ENCODE peak calls at places on chromosomes 2 and 18, in six cellular contexts. O is H1, H is K562, Z is HepG2, E is SK-N-SH, J is GM12878. Q is an unnamed sample.

GRCh38 chr2:235414422-235414821 is 79.4 kb upstream of the AGAP1 start:
- DNase-seq in H (no peak), Z (no peak), J (no peak), E (no peak), O (no peak), Q (no peak)

GRCh38 chr2:156765043-156765442 is 328.9 kb downstream of the GPD2 start:
- DNase-seq in O (no peak), Z (no peak), J (no peak), E (no peak), H (no peak), Q (no peak)

GRCh38 chr2:218406949-218407703 is 7.5 kb downstream of the CTDSP1 start:
- DNase-seq in H (no peak), Z (no peak), J (peak; percentile 27), E (peak; percentile 64), O (no peak), Q (no peak)

GRCh38 chr2:29262681-29263260 is 147.6 kb downstream of the CLIP4 start:
- DNase-seq in Z (no peak), O (no peak), J (no peak), H (no peak), E (peak; percentile 79), Q (no peak)

GRCh38 chr18:58892536-58892935 is 27.9 kb downstream of the ZNF532 start:
- DNase-seq in Z (no peak), J (no peak), O (no peak), E (no peak), H (no peak), Q (no peak)

GRCh38 chr2:105870062-105870461 is 125.3 kb downstream of the NCK2 start:
- DNase-seq in O (no peak), Z (no peak), E (no peak), J (no peak), H (no peak), Q (no peak)

GRCh38 chr2:167190053-167190452 is 301.8 kb downstream of the XIRP2 start:
- DNase-seq in O (no peak), Z (no peak), H (no peak), E (no peak), J (no peak), Q (no peak)

GRCh38 chr2:8779795-8780194 is 57.6 kb downstream of the KIDINS220 start:
- DNase-seq in J (no peak), O (no peak), H (no peak), Z (no peak), E (no peak), Q (no peak)

GRCh38 chr2:186309901-186310300 is 176.2 kb upstream of the ZC3H15 start:
- DNase-seq in Z (no peak), H (no peak), O (no peak), J (no peak), E (no peak), Q (no peak)

GRCh38 chr2:8721410-8721809 is 39.6 kb downstream of the ID2 start:
- DNase-seq in O (no peak), J (no peak), H (no peak), Z (no peak), E (no peak), Q (no peak)

GRCh38 chr18:22136395-22136794 is 33.0 kb upstream of the GATA6 start:
- DNase-seq in H (no peak), Z (no peak), E (no peak), J (no peak), O (no peak), Q (no peak)

GRCh38 chr2:156622491-156622890 is 186.3 kb downstream of the GPD2 start:
- DNase-seq in J (no peak), Z (no peak), E (no peak), O (no peak), H (no peak), Q (no peak)

GRCh38 chr2:226796840-226797288 is 2.8 kb downstream of the IRS1 start:
- DNase-seq in J (no peak), H (no peak), E (peak; percentile 54), Z (no peak), O (no peak), Q (no peak)

GRCh38 chr2:39120521-39120770 is 405 bp downstream of the SOS1 start:
- DNase-seq in J (no peak), Z (no peak), O (no peak), H (peak; percentile 73), E (no peak), Q (no peak)

GRCh38 chr2:20667531-20668401 is 822 bp downstream of the GDF7 start:
- DNase-seq in Z (no peak), J (no peak), E (peak; percentile 47), O (no peak), H (no peak), Q (no peak)

GRCh38 chr18:31583185-31583854 is 8.4 kb upstream of the TTR start:
- DNase-seq in E (no peak), O (no peak), J (no peak), Z (peak; percentile 64), H (no peak), Q (no peak)

GRCh38 chr2:222978850-222979249 is 73.1 kb upstream of the KCNE4 start:
- DNase-seq in H (no peak), J (no peak), O (no peak), E (no peak), Z (no peak), Q (no peak)

GRCh38 chr2:138475394-138475793 is 26.2 kb upstream of the SPOPL start:
- DNase-seq in Z (peak; percentile 77), H (no peak), O (no peak), E (no peak), J (peak; percentile 53), Q (peak; percentile 2)

GRCh38 chr2:59249441-59250330 is 1008.6 kb upstream of the FANCL start:
- DNase-seq in O (no peak), J (no peak), E (no peak), H (no peak), Z (no peak), Q (no peak)

GRCh38 chr2:73111300-73112025 is 1.3 kb downstream of the RAB11FIP5 start:
- DNase-seq in J (no peak), E (no peak), Z (peak; percentile 35), H (peak; percentile 43), O (no peak), Q (no peak)

GRCh38 chr18:55321268-55322175 is 266.5 kb downstream of the TCF4 start:
- DNase-seq in E (peak; percentile 39), J (peak; percentile 75), O (no peak), Z (no peak), H (no peak), Q (peak; percentile 58)

GRCh38 chr2:86470890-86471289 is 29.7 kb downstream of the KDM3A start:
- DNase-seq in Z (no peak), O (no peak), H (no peak), E (no peak), J (no peak), Q (no peak)

GRCh38 chr2:241636983-241637232 is at the start of gene THAP4:
- DNase-seq in Z (no peak), O (no peak), E (peak; percentile 94), J (no peak), H (peak; percentile 81), Q (peak; percentile 31)

GRCh38 chr18:43863180-43863579 is 585.9 kb upstream of the SYT4 start:
- DNase-seq in E (no peak), Z (no peak), J (no peak), H (no peak), O (no peak), Q (no peak)

GRCh38 chr2:133416756-133417155 is 151.5 kb downstream of the NCKAP5 start:
- DNase-seq in Z (no peak), J (no peak), H (no peak), O (no peak), E (no peak), Q (no peak)

GRCh38 chr18:50659091-50660003 is 99.5 kb downstream of the MAPK4 start:
- DNase-seq in J (no peak), O (no peak), H (no peak), Z (peak; percentile 28), E (no peak), Q (no peak)

GRCh38 chr2:199629301-199629700 is 171.6 kb upstream of the SATB2 start:
- DNase-seq in E (no peak), O (no peak), Z (no peak), H (no peak), J (no peak), Q (no peak)

GRCh38 chr18:79797518-79798345 is at the start of gene KCNG2:
- DNase-seq in Z (no peak), E (peak; percentile 77), H (no peak), O (no peak), J (no peak), Q (peak; percentile 41)

GRCh38 chr2:182522428-182522896 is 95.6 kb upstream of the PDE1A start:
- DNase-seq in J (no peak), H (no peak), E (no peak), O (no peak), Z (no peak), Q (no peak)

GRCh38 chr2:215900203-215900611 is 113.1 kb downstream of the MREG start:
- DNase-seq in Z (peak; percentile 49), O (no peak), H (no peak), J (no peak), E (no peak), Q (peak; percentile 71)

GRCh38 chr2:134301099-134301970 is 47.5 kb downstream of the MGAT5 start:
- DNase-seq in H (no peak), O (no peak), Z (no peak), J (no peak), E (no peak), Q (no peak)

GRCh38 chr2:37000988-37001556 is 34.7 kb upstream of the STRN start:
- DNase-seq in J (no peak), O (no peak), E (no peak), H (no peak), Z (no peak), Q (no peak)

GRCh38 chr2:15242936-15243461 is 318.1 kb downstream of the NBAS start:
- DNase-seq in Z (no peak), J (no peak), O (no peak), E (no peak), H (no peak), Q (peak; percentile 45)

GRCh38 chr2:120523766-120524165 is 177.8 kb downstream of the INHBB start:
- DNase-seq in O (no peak), Z (no peak), H (no peak), E (no peak), J (no peak), Q (no peak)
- H3K27me3 ChIP-seq in O (peaks cover 6% of the 10 kb centered on the region), Z (no peaks in the 10 kb centered on the region), H (peaks cover 70% of the 10 kb centered on the region), E (peaks cover 21% of the 10 kb centered on the region), J (peaks cover 9% of the 10 kb centered on the region), Q (peaks cover 18% of the 10 kb centered on the region)

GRCh38 chr2:239629936-239630617 is 229.3 kb upstream of the HDAC4 start:
- DNase-seq in J (no peak), E (no peak), Z (no peak), H (no peak), O (no peak), Q (no peak)
- TF ChIP-seq GABPA in J (no peak), E (no peak), Z (no peak), H (no peak), O (no peak), Q (no peak)

DNA sequence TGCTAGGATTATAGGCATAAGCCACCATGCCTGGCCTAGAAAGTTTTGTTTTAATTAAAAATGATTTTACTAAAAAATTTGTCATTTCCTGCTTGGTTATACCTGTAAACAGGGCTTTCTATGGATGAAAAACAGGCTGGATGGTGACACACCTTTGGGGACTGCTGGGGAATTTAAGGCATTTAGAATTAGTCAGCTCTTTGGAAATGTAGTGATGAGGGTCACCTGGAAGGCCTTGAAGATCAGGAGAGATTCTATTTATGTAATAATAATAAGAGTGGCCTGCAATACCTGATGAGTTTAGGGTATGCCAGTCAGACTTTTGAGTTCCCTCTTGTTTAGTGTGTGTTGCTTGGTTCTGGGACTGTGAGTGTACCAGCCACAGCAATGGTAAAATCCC is 51.1 kb downstream of the RALBP1 start:
- DNase-seq in J (no peak), H (no peak), Z (no peak), O (no peak), E (no peak), Q (no peak)
- H3K27me3 ChIP-seq in J (no peaks in the 10 kb centered on the region), H (no peaks in the 10 kb centered on the region), Z (no peaks in the 10 kb centered on the region), O (no peaks in the 10 kb centered on the region), E (no peaks in the 10 kb centered on the region), Q (no peaks in the 10 kb centered on the region)

GRCh38 chr2:238942941-238943715 is 95.2 kb downstream of the TWIST2 start:
- DNase-seq in H (no peak), O (no peak), J (no peak), E (no peak), Z (no peak), Q (no peak)
- TF ChIP-seq GABPA in H (no peak), O (no peak), J (no peak), E (no peak), Z (no peak), Q (no peak)